ENCODE peak calls at places on chromosome 6, in five cellular contexts. One of them, this sample, is unnamed.

GRCh38 chr6:1396952-1397868 is 7.8 kb downstream of the FOXF2 start:
- DNase-seq in IMR-90: peak; percentile 98
- DNase-seq in GM12891: peak; percentile 81
- DNase-seq in endothelial cell: peak; percentile 81
- DNase-seq in stomach: peak; percentile 75
- DNase-seq in this sample: peak; percentile 72

GRCh38 chr6:111894272-111894671 is 21.0 kb upstream of the FYN start:
- DNase-seq in IMR-90: peak; percentile 67
- DNase-seq in GM12891: no peak
- DNase-seq in endothelial cell: no peak
- DNase-seq in stomach: no peak
- DNase-seq in this sample: no peak

GRCh38 chr6:146433881-146434741 is 109.5 kb upstream of the RAB32 start:
- DNase-seq in IMR-90: no peak
- DNase-seq in GM12891: no peak
- DNase-seq in endothelial cell: peak; percentile 34
- DNase-seq in stomach: no peak
- DNase-seq in this sample: peak; percentile 24

GRCh38 chr6:32854376-32855178 is 585 bp downstream of the PSMB9 start:
- DNase-seq in IMR-90: peak; percentile 33
- DNase-seq in GM12891: peak; percentile 46
- DNase-seq in endothelial cell: no peak
- DNase-seq in stomach: peak; percentile 59
- DNase-seq in this sample: no peak

GRCh38 chr6:157748839-157749571 is 74.0 kb upstream of the SNX9 start:
- DNase-seq in IMR-90: no peak
- DNase-seq in GM12891: no peak
- DNase-seq in endothelial cell: no peak
- DNase-seq in stomach: no peak
- DNase-seq in this sample: no peak

GRCh38 chr6:41430875-41431274 is 95.5 kb downstream of the NCR2 start:
- DNase-seq in IMR-90: peak; percentile 70
- DNase-seq in GM12891: no peak
- DNase-seq in endothelial cell: no peak
- DNase-seq in stomach: no peak
- DNase-seq in this sample: peak; percentile 62

GRCh38 chr6:96520851-96521115 is 823 bp upstream of the UFL1 start:
- DNase-seq in IMR-90: no peak
- DNase-seq in GM12891: no peak
- DNase-seq in endothelial cell: no peak
- DNase-seq in stomach: no peak
- DNase-seq in this sample: peak; percentile 48

GRCh38 chr6:22019877-22020276 is 277.0 kb downstream of the PRL start:
- DNase-seq in IMR-90: no peak
- DNase-seq in GM12891: no peak
- DNase-seq in endothelial cell: no peak
- DNase-seq in stomach: no peak
- DNase-seq in this sample: no peak

GRCh38 chr6:138970159-138970558 is 17.9 kb downstream of the REPS1 start:
- DNase-seq in IMR-90: no peak
- DNase-seq in GM12891: no peak
- DNase-seq in endothelial cell: no peak
- DNase-seq in stomach: no peak
- DNase-seq in this sample: no peak

GRCh38 chr6:167702241-167702827 is 124.4 kb upstream of the AFDN start:
- DNase-seq in IMR-90: no peak
- DNase-seq in GM12891: no peak
- DNase-seq in endothelial cell: no peak
- DNase-seq in stomach: no peak
- DNase-seq in this sample: no peak

GRCh38 chr6:15621203-15622044 is 41.4 kb downstream of the DTNBP1 start:
- DNase-seq in IMR-90: peak; percentile 30
- DNase-seq in GM12891: no peak
- DNase-seq in endothelial cell: peak; percentile 36
- DNase-seq in stomach: peak; percentile 52
- DNase-seq in this sample: peak; percentile 87

GRCh38 chr6:88587158-88587537 is 376.3 kb downstream of the RNGTT start:
- DNase-seq in IMR-90: no peak
- DNase-seq in GM12891: no peak
- DNase-seq in endothelial cell: no peak
- DNase-seq in stomach: no peak
- DNase-seq in this sample: no peak

GRCh38 chr6:1377526-1378223 is 11.7 kb upstream of the FOXF2 start:
- DNase-seq in IMR-90: no peak
- DNase-seq in GM12891: no peak
- DNase-seq in endothelial cell: no peak
- DNase-seq in stomach: no peak
- DNase-seq in this sample: no peak

GRCh38 chr6:43739642-43740091 is 30.3 kb upstream of the VEGFA start:
- DNase-seq in IMR-90: no peak
- DNase-seq in GM12891: no peak
- DNase-seq in endothelial cell: no peak
- DNase-seq in stomach: no peak
- DNase-seq in this sample: peak; percentile 29

GRCh38 chr6:169868458-169868857 is 117.0 kb downstream of the ERMARD start:
- DNase-seq in IMR-90: no peak
- DNase-seq in GM12891: no peak
- DNase-seq in endothelial cell: no peak
- DNase-seq in stomach: peak; percentile 57
- DNase-seq in this sample: no peak

GRCh38 chr6:111918825-111919224 is 45.6 kb upstream of the FYN start:
- DNase-seq in IMR-90: peak; percentile 79
- DNase-seq in GM12891: no peak
- DNase-seq in endothelial cell: no peak
- DNase-seq in stomach: no peak
- DNase-seq in this sample: no peak

GRCh38 chr6:153031335-153031955 is 28.9 kb upstream of the MTRF1L start:
- DNase-seq in IMR-90: peak; percentile 64
- DNase-seq in GM12891: no peak
- DNase-seq in endothelial cell: no peak
- DNase-seq in stomach: no peak
- DNase-seq in this sample: peak; percentile 59

This sample was measured in NCI-H69.